ENCODE peak calls at places on chromosomes 5 and 9, in five cellular contexts. R is HTR-8/SVneo, W is mesothelial cell of epicardium, D is NCI-H1436, Q is myocyte. U is an unnamed sample.

GRCh38 chr5:76443399-76443798 is 40.3 kb downstream of the IQGAP2 start:
- DNase-seq in R (no peak), Q (peak; percentile 1), W (no peak), D (no peak), U (no peak)

GRCh38 chr5:42131081-42131480 is 206.0 kb downstream of the FBXO4 start:
- DNase-seq in Q (no peak), R (no peak), W (no peak), D (no peak), U (no peak)

GRCh38 chr9:126915281-126915816 is 767 bp downstream of the RALGPS1 start:
- DNase-seq in R (no peak), W (peak; percentile 69), Q (no peak), D (peak; percentile 74), U (no peak)

GRCh38 chr9:89372230-89372816 is 54.0 kb downstream of the SECISBP2 start:
- DNase-seq in W (no peak), D (no peak), R (peak; percentile 34), Q (no peak), U (no peak)

GRCh38 chr5:129379406-129379805 is 80.7 kb upstream of the ADAMTS19 start:
- DNase-seq in Q (peak; percentile 23), R (no peak), W (no peak), D (no peak), U (no peak)

GRCh38 chr9:120891255-120891954 is 14.4 kb upstream of the PHF19 start:
- DNase-seq in Q (peak; percentile 50), R (no peak), D (no peak), W (no peak), U (no peak)

GRCh38 chr9:2493106-2493505 is 128.5 kb upstream of the VLDLR start:
- DNase-seq in Q (no peak), D (no peak), R (no peak), W (no peak), U (no peak)

GRCh38 chr5:106307265-106307664 is 1363.5 kb downstream of the EFNA5 start:
- DNase-seq in W (no peak), R (no peak), D (no peak), Q (no peak), U (no peak)

GRCh38 chr5:98455660-98456059 is 317.8 kb upstream of the RGMB start:
- DNase-seq in D (no peak), R (no peak), W (no peak), Q (peak; percentile 41), U (no peak)